ENCODE peak calls at places on chromosomes 1 and 21, in four cellular contexts. B, Y, W and L are unnamed samples.

GRCh38 chr21:35473496-35473895 is 424.4 kb upstream of the RUNX1 start:
- DNase-seq in B (no peak), Y (no peak), W (no peak), L (no peak)

GRCh38 chr1:63063367-63063766 is 259.0 kb upstream of the FOXD3 start:
- DNase-seq in W (no peak), Y (no peak), B (no peak), L (no peak)

GRCh38 chr21:32278068-32278467 is 781 bp downstream of the MIS18A start:
- DNase-seq in W (no peak), Y (peak; percentile 21), B (no peak), L (no peak)

GRCh38 chr1:11151854-11152612 is 37.1 kb upstream of the ANGPTL7 start:
- DNase-seq in B (no peak), W (no peak), Y (no peak), L (no peak)

GRCh38 chr1:65233757-65234156 is 75.6 kb upstream of the DNAJC6 start:
- DNase-seq in W (no peak), B (no peak), Y (peak; percentile 47), L (no peak)

GRCh38 chr21:32499249-32500055 is 85.9 kb downstream of the TCP10L start:
- DNase-seq in W (no peak), B (no peak), Y (no peak), L (no peak)

GRCh38 chr1:8422439-8423133 is 104.7 kb downstream of the SLC45A1 start:
- DNase-seq in B (no peak), Y (no peak), W (no peak), L (no peak)

GRCh38 chr1:202144510-202145324 is at the start of gene ARL8A:
- DNase-seq in W (peak; percentile 50), B (no peak), Y (no peak), L (no peak)

GRCh38 chr21:43193651-43194302 is 25.0 kb downstream of the CRYAA start:
- DNase-seq in W (no peak), Y (no peak), B (peak; percentile 12), L (no peak)

GRCh38 chr1:160398823-160399222 is 1.5 kb upstream of the VANGL2 start:
- DNase-seq in W (no peak), Y (no peak), B (no peak), L (no peak)

GRCh38 chr1:8563944-8564537 is 246.1 kb downstream of the SLC45A1 start:
- DNase-seq in B (no peak), Y (no peak), W (no peak), L (no peak)

GRCh38 chr1:245461681-245462080 is 306.9 kb downstream of the KIF26B start:
- DNase-seq in B (no peak), Y (no peak), W (no peak), L (no peak)

GRCh38 chr1:153541641-153542569 is 1.2 kb upstream of the S100A5 start:
- DNase-seq in B (no peak), W (no peak), Y (no peak), L (no peak)

GRCh38 chr1:153538315-153538821 is 2.4 kb downstream of the S100A5 start:
- DNase-seq in B (no peak), Y (no peak), W (no peak), L (no peak)

GRCh38 chr1:153542956-153543737 is 2.4 kb upstream of the S100A5 start:
- DNase-seq in B (no peak), Y (no peak), W (no peak), L (no peak)

GRCh38 chr1:153539395-153540093 is 1.2 kb downstream of the S100A5 start:
- DNase-seq in W (no peak), Y (no peak), B (no peak), L (no peak)

GRCh38 chr1:153540394-153541361 is at the start of gene S100A5:
- DNase-seq in W (peak; percentile 47), B (no peak), Y (no peak), L (no peak)
- H3K4me3 ChIP-seq in W (peak within 1 kb of the TSS; percentile 18), B (no peak within 1 kb of the TSS), Y (no peak within 1 kb of the TSS), L (no peak within 1 kb of the TSS)

GRCh38 chr1:204990059-204990664 is 52.9 kb upstream of the CNTN2 start:
- DNase-seq in B (no peak), W (no peak), Y (no peak), L (no peak)
- H3K36me3 ChIP-seq in B (peaks cover 2% of the 10 kb centered on the region), W (no peaks in the 10 kb centered on the region), Y (peaks cover 5% of the 10 kb centered on the region), L (no peaks in the 10 kb centered on the region)

DNA sequence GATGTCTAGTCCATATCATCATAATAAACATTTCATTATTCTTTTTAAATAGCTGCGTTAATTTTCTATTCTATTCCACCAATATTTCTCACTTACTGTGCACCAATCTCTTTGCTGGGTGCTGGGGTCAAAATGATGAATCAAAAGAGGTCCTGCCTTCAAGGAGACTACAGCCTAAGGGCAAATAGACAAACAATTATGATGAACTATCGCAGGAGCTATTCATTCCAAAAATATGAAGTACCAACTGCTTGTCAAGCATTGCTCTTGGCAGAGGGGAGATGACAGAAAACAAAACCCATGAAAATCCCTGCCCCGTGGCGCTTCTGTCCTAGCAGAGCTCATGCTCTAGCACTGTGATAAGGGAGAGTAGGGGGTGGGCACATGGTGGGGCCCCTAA is 28.8 kb upstream of the SLC26A9 start:
- DNase-seq in Y (no peak), B (no peak), W (no peak), L (no peak)
- H3K4me3 ChIP-seq in Y (no peak overlapping the region), B (no peak overlapping the region), W (no peak overlapping the region), L (no peak overlapping the region)

GRCh38 chr1:162323023-162323422 is 53.6 kb downstream of the SPATA46 start:
- DNase-seq in W (no peak), Y (no peak), B (no peak), L (no peak)
- H3K36me3 ChIP-seq in W (no peaks in the 10 kb centered on the region), Y (no peaks in the 10 kb centered on the region), B (no peaks in the 10 kb centered on the region), L (no peaks in the 10 kb centered on the region)

DNA sequence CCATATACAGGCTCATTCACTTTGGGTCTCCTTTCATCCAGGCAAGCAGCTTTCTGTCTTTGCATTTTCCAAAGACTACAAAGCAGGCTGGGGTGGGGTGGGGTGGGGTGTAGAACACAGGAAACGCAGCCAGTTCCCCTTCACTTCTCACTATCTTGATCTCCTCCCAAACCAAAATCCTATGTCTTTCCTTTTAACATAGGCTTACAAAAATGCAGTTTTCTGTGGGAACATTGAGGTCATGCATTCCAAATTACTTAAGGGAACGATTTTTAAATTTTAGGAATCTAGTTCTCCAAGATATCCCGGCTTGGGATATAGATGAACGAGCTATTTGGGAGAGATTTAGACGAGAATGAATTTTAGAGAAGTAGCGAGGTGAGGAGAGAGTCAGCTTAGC is 948 bp upstream of the STX12 start:
- DNase-seq in W (no peak), B (no peak), Y (no peak), L (no peak)
- H3K4me3 ChIP-seq in W (peak overlapping the region; percentile 92), B (peak overlapping the region; percentile 28), Y (peak overlapping the region; percentile 86), L (peak overlapping the region; percentile 84)

GRCh38 chr1:75707191-75707590 is 17.3 kb upstream of the ACADM start:
- DNase-seq in Y (no peak), B (no peak), W (no peak), L (no peak)

GRCh38 chr1:75711846-75712245 is 12.7 kb upstream of the ACADM start:
- DNase-seq in B (no peak), Y (no peak), W (no peak), L (no peak)

GRCh38 chr1:75708910-75709309 is 15.6 kb upstream of the ACADM start:
- DNase-seq in Y (no peak), B (no peak), W (no peak), L (no peak)

DNA sequence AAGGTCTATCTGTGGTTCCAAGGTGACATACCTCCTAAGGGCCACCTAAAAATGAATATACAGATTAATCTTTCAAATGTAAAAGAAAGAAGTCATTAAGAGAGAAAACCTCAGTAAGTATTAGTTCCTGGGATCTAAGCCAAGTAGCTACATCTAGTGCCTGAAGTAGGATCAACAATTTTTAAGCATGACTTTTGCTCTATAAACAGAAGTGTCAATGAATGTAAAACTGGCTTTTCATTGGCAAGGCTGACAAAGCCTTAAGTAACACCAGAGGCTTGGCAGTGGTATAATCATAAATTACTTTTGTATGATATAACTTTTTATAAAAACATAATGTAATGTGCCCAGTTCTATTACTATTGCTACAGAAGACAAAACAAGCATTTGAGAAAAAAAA is 12.2 kb upstream of the ACADM start:
- DNase-seq in B (no peak), Y (no peak), W (no peak), L (no peak)
- H3K36me3 ChIP-seq in B (no peaks in the 10 kb centered on the region), Y (no peaks in the 10 kb centered on the region), W (no peaks in the 10 kb centered on the region), L (no peaks in the 10 kb centered on the region)

GRCh38 chr1:94602802-94603625 is 61.5 kb upstream of the F3 start:
- DNase-seq in B (no peak), W (no peak), Y (no peak), L (no peak)
- H3K4me3 ChIP-seq in B (no peak overlapping the region), W (no peak overlapping the region), Y (no peak overlapping the region), L (no peak overlapping the region)

DNA sequence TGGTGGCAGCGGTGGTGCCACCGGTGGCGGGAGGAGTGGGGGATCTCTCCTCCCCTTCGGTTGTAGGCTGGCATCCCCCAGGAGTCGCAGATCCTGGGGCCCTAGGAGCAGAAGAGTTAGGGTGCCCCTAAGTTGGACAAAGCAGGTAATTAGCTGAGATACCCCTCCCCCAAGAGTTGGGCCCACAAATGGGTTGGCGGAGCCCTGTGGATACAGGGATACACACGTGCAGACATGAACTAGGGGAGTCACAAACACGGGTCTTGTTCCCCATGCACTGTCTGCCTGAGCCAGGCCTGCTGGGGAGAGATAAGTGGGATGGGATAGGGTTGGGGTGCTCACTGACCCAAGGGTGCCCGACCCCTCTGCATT is 2.0 kb downstream of the CCDC17 start:
- DNase-seq in Y (no peak), B (no peak), W (no peak), L (no peak)
- H3K36me3 ChIP-seq in Y (peaks cover 21% of the 10 kb centered on the region), B (peaks cover 10% of the 10 kb centered on the region), W (peaks cover 31% of the 10 kb centered on the region), L (peaks cover 5% of the 10 kb centered on the region)